ENCODE peak calls at places on chromosomes 12 and 14, in nine cellular contexts. J, W, F, Z, C, X, T, R and O are unnamed samples.

GRCh38 chr12:16347391-16348298 is at the start of gene MGST1:
- DNase-seq in J (peak; percentile 39), W (peak; percentile 28), F (peak; percentile 85), Z (peak; percentile 55), C (peak; percentile 80), X (peak; percentile 60), T (peak; percentile 53), R (no peak), O (no peak)

GRCh38 chr14:34098045-34098984 is 147.4 kb upstream of the EGLN3 start:
- DNase-seq in J (peak; percentile 33), W (peak; percentile 30), F (peak; percentile 49), Z (peak; percentile 19), C (peak; percentile 62), X (peak; percentile 54), T (no peak), R (no peak), O (peak; percentile 46)

GRCh38 chr12:48145981-48146380 is 11.3 kb downstream of the ASB8 start:
- DNase-seq in J (no peak), W (no peak), F (no peak), Z (no peak), C (no peak), X (no peak), T (no peak), R (no peak), O (no peak)

GRCh38 chr14:61528591-61529021 is 166.7 kb upstream of the HIF1A start:
- DNase-seq in J (peak; percentile 96), W (no peak), F (no peak), Z (no peak), C (no peak), X (no peak), T (no peak), R (no peak), O (no peak)

GRCh38 chr14:73457935-73458218 is 469 bp downstream of the NUMB start:
- DNase-seq in J (no peak), W (no peak), F (peak; percentile 32), Z (no peak), C (no peak), X (peak; percentile 31), T (no peak), R (no peak), O (no peak)

GRCh38 chr12:51177897-51178296 is 5.0 kb upstream of the TFCP2 start:
- DNase-seq in J (no peak), W (no peak), F (no peak), Z (no peak), C (no peak), X (no peak), T (no peak), R (no peak), O (no peak)

GRCh38 chr12:29103539-29103974 is 45.5 kb upstream of the FAR2 start:
- DNase-seq in J (no peak), W (no peak), F (no peak), Z (no peak), C (no peak), X (no peak), T (peak; percentile 45), R (peak; percentile 6), O (no peak)

GRCh38 chr14:31411218-31411727 is 9.1 kb downstream of the HEATR5A start:
- DNase-seq in J (peak; percentile 40), W (no peak), F (no peak), Z (no peak), C (no peak), X (no peak), T (no peak), R (no peak), O (no peak)

GRCh38 chr12:14066021-14066420 is 84.6 kb upstream of the GRIN2B start:
- DNase-seq in J (no peak), W (peak; percentile 16), F (no peak), Z (no peak), C (no peak), X (no peak), T (no peak), R (no peak), O (no peak)

GRCh38 chr14:106844608-106845285 is 1318.4 kb downstream of the TMEM121 start:
- DNase-seq in J (no peak), W (peak; percentile 48), F (no peak), Z (peak; percentile 24), C (peak; percentile 83), X (peak; percentile 46), T (peak; percentile 52), R (peak; percentile 51), O (no peak)

GRCh38 chr14:25032092-25032784 is 17.7 kb downstream of the STXBP6 start:
- DNase-seq in J (no peak), W (no peak), F (no peak), Z (peak; percentile 44), C (no peak), X (no peak), T (no peak), R (no peak), O (peak; percentile 26)

GRCh38 chr12:131860472-131861260 is 32.5 kb downstream of the MMP17 start:
- DNase-seq in J (peak; percentile 23), W (no peak), F (no peak), Z (peak; percentile 92), C (peak; percentile 85), X (no peak), T (peak; percentile 55), R (no peak), O (peak; percentile 58)

GRCh38 chr12:71636704-71637115 is 26.9 kb downstream of the ZFC3H1 start:
- DNase-seq in J (peak; percentile 51), W (peak; percentile 54), F (peak; percentile 1), Z (peak; percentile 22), C (no peak), X (peak; percentile 6), T (peak; percentile 32), R (no peak), O (peak; percentile 68)